ENCODE peak calls at places on chromosomes 3 and 15, in six cellular contexts. B is GDM1; T is nephron progenitor cell; H is fibroblast of pulmonary artery; F is cardiac fibroblast; U is CD4-positive, CD25-positive, alpha-beta regulatory T cell. V is an unnamed sample.

GRCh38 chr3:10556312-10556711 is 50.9 kb upstream of the ATP2B2 start:
- DNase-seq in F (no peak), U (no peak), T (no peak), B (no peak), H (no peak), V (no peak)

GRCh38 chr15:98778263-98778959 is 130.1 kb downstream of the IGF1R start:
- DNase-seq in H (no peak), B (no peak), F (no peak), U (no peak), T (no peak), V (no peak)

GRCh38 chr3:1551741-1552140 is 458.9 kb downstream of the CNTN6 start:
- DNase-seq in F (no peak), U (no peak), T (no peak), B (no peak), H (no peak), V (no peak)

GRCh38 chr3:159416854-159417253 is 571.8 kb upstream of the IL12A start:
- DNase-seq in H (peak; percentile 15), U (no peak), F (peak; percentile 29), B (no peak), T (peak; percentile 23), V (no peak)

GRCh38 chr3:185067173-185067572 is 85.7 kb downstream of the C3orf70 start:
- DNase-seq in B (no peak), F (no peak), H (no peak), T (no peak), U (no peak), V (no peak)

GRCh38 chr15:60695713-60696522 is 217.0 kb upstream of the ICE2 start:
- DNase-seq in B (no peak), U (no peak), T (no peak), H (no peak), F (no peak), V (peak; percentile 74)

GRCh38 chr3:114745322-114746240 is 401.5 kb downstream of the ZBTB20 start:
- DNase-seq in H (peak; percentile 47), U (no peak), F (peak; percentile 55), T (no peak), B (no peak), V (no peak)

GRCh38 chr3:127735767-127736693 is 63.3 kb downstream of the ABTB1 start:
- DNase-seq in T (no peak), U (no peak), F (peak; percentile 81), H (peak; percentile 72), B (no peak), V (no peak)

GRCh38 chr3:82927309-82928253 is 1166.1 kb upstream of the GBE1 start:
- DNase-seq in U (no peak), B (no peak), T (no peak), F (no peak), H (no peak), V (no peak)

GRCh38 chr15:101088311-101088710 is 163.5 kb downstream of the CHSY1 start:
- DNase-seq in U (no peak), H (no peak), T (no peak), B (peak; percentile 25), F (no peak), V (no peak)

GRCh38 chr3:165339753-165340152 is 143.6 kb upstream of the SLITRK3 start:
- DNase-seq in B (no peak), U (no peak), F (peak; percentile 5), H (peak; percentile 27), T (no peak), V (no peak)

GRCh38 chr3:9932843-9933560 is 632 bp upstream of the CRELD1 start:
- DNase-seq in U (peak; percentile 83), B (peak; percentile 85), T (peak; percentile 79), F (peak; percentile 90), H (peak; percentile 77), V (peak; percentile 85)

GRCh38 chr3:29240887-29241286 is 40.0 kb upstream of the RBMS3 start:
- DNase-seq in H (no peak), B (no peak), F (no peak), U (no peak), T (no peak), V (no peak)

GRCh38 chr3:185071401-185071800 is 81.5 kb downstream of the C3orf70 start:
- DNase-seq in H (no peak), F (no peak), B (no peak), U (no peak), T (no peak), V (no peak)

GRCh38 chr3:44039006-44039405 is 202.7 kb upstream of the TOPAZ1 start:
- DNase-seq in F (no peak), H (no peak), B (no peak), T (no peak), U (no peak), V (no peak)

GRCh38 chr3:137410028-137410427 is 354.1 kb upstream of the SOX14 start:
- DNase-seq in U (no peak), H (no peak), T (no peak), B (no peak), F (no peak), V (no peak)

GRCh38 chr3:129611812-129612349 is 5.4 kb upstream of the PLXND1 start:
- DNase-seq in U (no peak), H (no peak), F (peak; percentile 54), T (no peak), B (no peak), V (no peak)

GRCh38 chr15:47514251-47514652 is 203.1 kb upstream of the SEMA6D start:
- DNase-seq in F (peak; percentile 57), B (no peak), T (no peak), U (no peak), H (peak; percentile 69), V (no peak)

GRCh38 chr15:29736012-29736744 is 86.1 kb downstream of the TJP1 start:
- DNase-seq in U (no peak), H (no peak), T (no peak), F (no peak), B (no peak), V (no peak)

GRCh38 chr3:132535575-132536441 is 61.3 kb upstream of the ACKR4 start:
- DNase-seq in F (peak; percentile 93), U (peak; percentile 40), T (peak; percentile 63), B (peak; percentile 35), H (peak; percentile 93), V (peak; percentile 40)

GRCh38 chr3:72748659-72749058 is 99.6 kb downstream of the SHQ1 start:
- DNase-seq in U (no peak), B (no peak), F (no peak), T (no peak), H (no peak), V (no peak)

V was measured in T-helper 1 cell.